ENCODE peak calls at places on chromosomes 16 and 17, in five cellular contexts. One of them, this sample, is unnamed.

GRCh38 chr17:82098939-82099765 is 1.1 kb upstream of the FASN start:
- DNase-seq in T-cell: no peak
- DNase-seq in HuH-7: no peak
- DNase-seq in hepatic stellate cell: no peak
- DNase-seq in NB4: peak
- DNase-seq in this sample: no peak

GRCh38 chr17:55709984-55710383 is 12.7 kb downstream of the TMEM100 start:
- DNase-seq in NB4: no peak
- DNase-seq in hepatic stellate cell: no peak
- DNase-seq in T-cell: no peak
- DNase-seq in HuH-7: no peak
- DNase-seq in this sample: no peak

GRCh38 chr17:14212401-14212800 is 24.3 kb downstream of the CDRT15 start:
- DNase-seq in NB4: no peak
- DNase-seq in hepatic stellate cell: no peak
- DNase-seq in T-cell: no peak
- DNase-seq in HuH-7: no peak
- DNase-seq in this sample: no peak

GRCh38 chr16:57537194-57537505 is 779 bp upstream of the CCDC102A start:
- DNase-seq in hepatic stellate cell: no peak
- DNase-seq in NB4: no peak
- DNase-seq in T-cell: no peak
- DNase-seq in HuH-7: no peak
- DNase-seq in this sample: no peak

GRCh38 chr16:72621651-72622050 is 426.3 kb downstream of the ZFHX3 start:
- DNase-seq in hepatic stellate cell: peak
- DNase-seq in T-cell: no peak
- DNase-seq in HuH-7: no peak
- DNase-seq in NB4: no peak
- DNase-seq in this sample: no peak

GRCh38 chr16:66905633-66906539 is 12.8 kb downstream of the CDH16 start:
- DNase-seq in HuH-7: peak
- DNase-seq in NB4: no peak
- DNase-seq in T-cell: peak
- DNase-seq in hepatic stellate cell: peak
- DNase-seq in this sample: peak

GRCh38 chr17:43226393-43226792 is 2.0 kb downstream of the CCDC200 start:
- DNase-seq in HuH-7: no peak
- DNase-seq in NB4: no peak
- DNase-seq in T-cell: no peak
- DNase-seq in hepatic stellate cell: no peak
- DNase-seq in this sample: no peak

GRCh38 chr17:63399856-63400255 is 46.2 kb downstream of the CYB561 start:
- DNase-seq in NB4: no peak
- DNase-seq in T-cell: no peak
- DNase-seq in HuH-7: no peak
- DNase-seq in hepatic stellate cell: no peak
- DNase-seq in this sample: no peak

GRCh38 chr16:24935336-24935735 is 79.8 kb downstream of the ARHGAP17 start:
- DNase-seq in NB4: no peak
- DNase-seq in T-cell: no peak
- DNase-seq in hepatic stellate cell: no peak
- DNase-seq in HuH-7: no peak
- DNase-seq in this sample: no peak

GRCh38 chr17:31627960-31628359 is 231.1 kb downstream of the COPRS start:
- DNase-seq in hepatic stellate cell: peak
- DNase-seq in HuH-7: no peak
- DNase-seq in T-cell: no peak
- DNase-seq in NB4: no peak
- DNase-seq in this sample: no peak

GRCh38 chr16:32116080-32116479 is 137.0 kb upstream of the TP53TG3D start:
- DNase-seq in hepatic stellate cell: no peak
- DNase-seq in T-cell: no peak
- DNase-seq in HuH-7: no peak
- DNase-seq in NB4: peak
- DNase-seq in this sample: peak

GRCh38 chr16:51542856-51543510 is 391.9 kb upstream of the SALL1 start:
- DNase-seq in hepatic stellate cell: no peak
- DNase-seq in NB4: no peak
- DNase-seq in HuH-7: no peak
- DNase-seq in T-cell: no peak
- DNase-seq in this sample: no peak

This sample was measured in OCI-M1.